ENCODE peak calls at places on chromosomes 3 and 15, in eight cellular contexts. N is stimulated activated CD4-positive, alpha-beta T cell treated with anti-CD3 and anti-CD28 coated beads, Interleukin-2, amount 100 ng/mL, for 24 hours; W is GM23338; C is naive thymus-derived CD8-positive, alpha-beta T cell; P is psoas muscle; S is IMR-90; L is amniotic stem cell; F is iPS DF 6.9. X is an unnamed sample.
A peak's percentile ranks its signal among the peaks of the same experiment; 100 is the strongest.

GRCh38 chr3:73729969-73730440 is 105.3 kb upstream of the PDZRN3 start:
- DNase-seq in N (no peak), W (no peak), C (no peak), P (peak; percentile 94), S (peak; percentile 28), L (no peak), F (no peak), X (no peak)

GRCh38 chr3:185549111-185549510 is 3.3 kb downstream of the LIPH start:
- DNase-seq in N (no peak), W (no peak), C (no peak), P (no peak), S (peak; percentile 98), L (peak; percentile 77), F (no peak), X (peak; percentile 94)

GRCh38 chr3:72848703-72849081 is 447 bp upstream of the SHQ1 start:
- DNase-seq in N (peak; percentile 34), W (no peak), C (no peak), P (no peak), S (no peak), L (no peak), F (no peak), X (no peak)

GRCh38 chr15:74129411-74130088 is 836 bp upstream of the ISLR2 start:
- DNase-seq in N (no peak), W (peak; percentile 74), C (no peak), P (peak; percentile 54), S (no peak), L (no peak), F (no peak), X (peak; percentile 43)

GRCh38 chr3:126121632-126122031 is 37.7 kb upstream of the SLC41A3 start:
- DNase-seq in N (no peak), W (peak; percentile 16), C (no peak), P (peak; percentile 17), S (no peak), L (no peak), F (no peak), X (no peak)

GRCh38 chr3:62529230-62529629 is 155.9 kb upstream of the FEZF2 start:
- DNase-seq in N (no peak), W (peak; percentile 88), C (no peak), P (no peak), S (peak; percentile 8), L (no peak), F (peak; percentile 45), X (peak; percentile 20)

GRCh38 chr3:45654344-45654934 is 34.8 kb upstream of the SACM1L start:
- DNase-seq in N (no peak), W (peak; percentile 52), C (no peak), P (no peak), S (no peak), L (no peak), F (no peak), X (no peak)

GRCh38 chr3:11903447-11903846 is 56.8 kb upstream of the TAMM41 start:
- DNase-seq in N (no peak), W (no peak), C (no peak), P (no peak), S (no peak), L (no peak), F (no peak), X (no peak)

GRCh38 chr3:56590814-56591213 is 33.8 kb downstream of the CCDC66 start:
- DNase-seq in N (no peak), W (peak; percentile 54), C (no peak), P (no peak), S (peak; percentile 12), L (no peak), F (no peak), X (peak; percentile 4)

GRCh38 chr3:165476399-165477060 is 280.3 kb upstream of the SLITRK3 start:
- DNase-seq in N (no peak), W (no peak), C (no peak), P (no peak), S (no peak), L (no peak), F (no peak), X (no peak)